ENCODE peak calls at places on chromosomes 4 and X, in six cellular contexts. N, Q, A, L, W and M are unnamed samples.

GRCh38 chr4:77043507-77044131 is 32.2 kb downstream of the CCNI start:
- DNase-seq in N (peak), Q (no peak), A (peak), L (no peak), W (no peak), M (no peak)

GRCh38 chr4:43843501-43843900 is 605.1 kb downstream of the KCTD8 start:
- DNase-seq in N (no peak), Q (no peak), A (no peak), L (no peak), W (no peak), M (no peak)

GRCh38 chr4:151012836-151013235 is 2.2 kb downstream of the LRBA start:
- DNase-seq in N (no peak), Q (peak), A (no peak), L (no peak), W (peak), M (peak)

GRCh38 chrX:122770581-122770980 is 413.5 kb upstream of the GRIA3 start:
- DNase-seq in N (no peak), Q (no peak), A (no peak), L (no peak), W (no peak), M (no peak)

GRCh38 chr4:4859799-4860380 is 425 bp downstream of the MSX1 start:
- DNase-seq in N (no peak), Q (no peak), A (no peak), L (no peak), W (no peak), M (peak)

GRCh38 chr4:99803702-99804101 is 12.9 kb upstream of the DAPP1 start:
- DNase-seq in N (no peak), Q (no peak), A (no peak), L (no peak), W (no peak), M (no peak)

GRCh38 chr4:133943081-133943480 is 258.5 kb downstream of the PABPC4L start:
- DNase-seq in N (no peak), Q (no peak), A (no peak), L (no peak), W (no peak), M (no peak)

GRCh38 chr4:186701273-186701672 is 22.4 kb downstream of the FAT1 start:
- DNase-seq in N (no peak), Q (no peak), A (peak), L (no peak), W (no peak), M (no peak)

GRCh38 chr4:89173336-89174090 is 62.2 kb downstream of the TIGD2 start:
- DNase-seq in N (no peak), Q (no peak), A (no peak), L (no peak), W (peak), M (no peak)

GRCh38 chr4:38366451-38366850 is 297.5 kb upstream of the KLF3 start:
- DNase-seq in N (no peak), Q (no peak), A (peak), L (no peak), W (no peak), M (peak)

GRCh38 chrX:114152130-114152529 is 431.8 kb upstream of the HTR2C start:
- DNase-seq in N (no peak), Q (no peak), A (peak), L (peak), W (no peak), M (no peak)

GRCh38 chrX:13937370-13938052 is 92.2 kb downstream of the GEMIN8 start:
- DNase-seq in N (no peak), Q (no peak), A (peak), L (no peak), W (no peak), M (no peak)

GRCh38 chrX:135346975-135347374 is 37.7 kb downstream of the ETDC start:
- DNase-seq in N (no peak), Q (no peak), A (no peak), L (no peak), W (no peak), M (no peak)

GRCh38 chr4:123361195-123361861 is 35.3 kb upstream of the SPRY1 start:
- DNase-seq in N (no peak), Q (no peak), A (peak), L (peak), W (no peak), M (no peak)

GRCh38 chr4:184587746-184588145 is 61.5 kb downstream of the CASP3 start:
- DNase-seq in N (no peak), Q (no peak), A (no peak), L (no peak), W (no peak), M (no peak)

GRCh38 chrX:97399400-97399799 is 515.7 kb downstream of the RPA4 start:
- DNase-seq in N (no peak), Q (no peak), A (peak), L (no peak), W (no peak), M (peak)

GRCh38 chr4:16897351-16897750 is 1.1 kb downstream of the LDB2 start:
- DNase-seq in N (no peak), Q (no peak), A (peak), L (no peak), W (no peak), M (no peak)

GRCh38 chr4:15906024-15906443 is 32.5 kb downstream of the FGFBP1 start:
- DNase-seq in N (no peak), Q (no peak), A (no peak), L (no peak), W (peak), M (peak)

GRCh38 chr4:128512767-128513322 is 225.2 kb upstream of the PGRMC2 start:
- DNase-seq in N (no peak), Q (no peak), A (peak), L (no peak), W (no peak), M (no peak)

GRCh38 chr4:182521006-182521405 is 277.8 kb downstream of the TENM3 start:
- DNase-seq in N (no peak), Q (no peak), A (no peak), L (no peak), W (no peak), M (no peak)

GRCh38 chr4:184416913-184417734 is 57.2 kb downstream of the IRF2 start:
- DNase-seq in N (no peak), Q (peak), A (peak), L (no peak), W (no peak), M (peak)

GRCh38 chr4:84634961-84635360 is 52.0 kb downstream of the CDS1 start:
- DNase-seq in N (no peak), Q (no peak), A (no peak), L (no peak), W (no peak), M (no peak)

GRCh38 chrX:39602226-39602625 is 495.5 kb downstream of the BCOR start:
- DNase-seq in N (no peak), Q (no peak), A (no peak), L (no peak), W (no peak), M (no peak)

GRCh38 chr4:5378002-5378401 is 326.7 kb downstream of the STK32B start:
- DNase-seq in N (no peak), Q (no peak), A (no peak), L (no peak), W (no peak), M (peak)

GRCh38 chrX:80550722-80551121 is 130.5 kb downstream of the TENT5D start:
- DNase-seq in N (no peak), Q (peak), A (no peak), L (no peak), W (no peak), M (peak)

GRCh38 chr4:178970433-178971140 is 1528.3 kb upstream of the AGA start:
- DNase-seq in N (no peak), Q (no peak), A (peak), L (no peak), W (no peak), M (no peak)

GRCh38 chr4:112765317-112765989 is 128.5 kb downstream of the LARP7 start:
- DNase-seq in N (no peak), Q (peak), A (peak), L (no peak), W (no peak), M (peak)

GRCh38 chrX:115268421-115268820 is 21.1 kb upstream of the LUZP4 start:
- DNase-seq in N (no peak), Q (no peak), A (peak), L (no peak), W (no peak), M (peak)

GRCh38 chr4:88320780-88321373 is 36.5 kb upstream of the PPM1K start:
- DNase-seq in N (no peak), Q (peak), A (peak), L (no peak), W (no peak), M (peak)

GRCh38 chr4:119034276-119035008 is 101.2 kb upstream of the MYOZ2 start:
- DNase-seq in N (no peak), Q (no peak), A (no peak), L (no peak), W (no peak), M (no peak)

GRCh38 chrX:34849371-34849770 is 93.2 kb upstream of the FAM47B start:
- DNase-seq in N (no peak), Q (no peak), A (peak), L (no peak), W (no peak), M (no peak)

DNA sequence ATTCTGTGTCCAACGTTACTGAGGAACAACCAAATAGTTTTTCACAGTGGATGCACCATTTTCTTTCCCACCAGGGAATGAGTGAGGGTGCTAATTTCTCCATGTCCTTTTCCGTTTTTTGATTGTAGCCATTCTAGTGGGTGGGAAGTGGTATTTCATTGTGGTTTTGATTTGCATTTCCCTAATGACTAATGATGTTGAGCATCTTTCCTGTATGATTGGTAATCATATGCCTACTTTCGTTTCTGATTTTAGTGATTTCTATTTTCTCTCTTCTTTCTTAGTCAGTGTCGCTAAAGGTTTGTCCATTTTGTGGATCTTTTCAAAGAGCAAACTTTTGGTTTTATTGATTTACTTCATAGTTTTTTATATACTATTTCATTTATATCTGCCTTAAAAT is 32.0 kb upstream of the TEX13D start:
- DNase-seq in N (no peak), Q (no peak), A (no peak), L (no peak), W (no peak), M (peak)
- TF ChIP-seq CTCF in N (no peak), Q (no peak), A (no peak), L (no peak), W (no peak), M (no peak)

DNA sequence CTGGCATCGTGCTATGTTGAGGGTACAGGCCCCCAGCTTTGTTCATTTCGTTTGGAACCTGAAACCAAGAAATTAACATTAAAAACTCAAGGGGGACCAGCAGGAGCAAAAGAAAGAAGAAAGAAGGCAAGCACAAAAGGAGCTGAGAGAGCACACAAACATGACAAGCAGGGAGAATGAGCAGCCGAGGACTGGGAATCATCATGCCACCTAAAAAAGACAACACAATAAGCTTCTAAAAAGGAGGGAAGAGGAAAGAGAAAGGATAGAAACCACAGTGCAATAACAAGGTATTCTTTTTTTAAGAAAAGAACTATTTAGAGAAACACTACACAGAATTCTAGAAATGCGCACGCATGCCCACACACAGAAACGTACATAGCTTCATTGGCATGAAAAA is 103.2 kb upstream of the FAM9B start:
- DNase-seq in N (no peak), Q (no peak), A (no peak), L (no peak), W (no peak), M (no peak)
- H3K4me3 ChIP-seq in N (no peak), Q (no peak), A (no peak), L (no peak), W (no peak), M (no peak)

GRCh38 chr4:61891953-61892352 is 691.8 kb downstream of the ADGRL3 start:
- DNase-seq in N (no peak), Q (no peak), A (no peak), L (no peak), W (no peak), M (no peak)

GRCh38 chr4:61890321-61890720 is 690.2 kb downstream of the ADGRL3 start:
- DNase-seq in N (no peak), Q (no peak), A (no peak), L (no peak), W (no peak), M (no peak)

GRCh38 chr4:61886180-61886579 is 686.1 kb downstream of the ADGRL3 start:
- DNase-seq in N (no peak), Q (no peak), A (peak), L (no peak), W (no peak), M (no peak)

DNA sequence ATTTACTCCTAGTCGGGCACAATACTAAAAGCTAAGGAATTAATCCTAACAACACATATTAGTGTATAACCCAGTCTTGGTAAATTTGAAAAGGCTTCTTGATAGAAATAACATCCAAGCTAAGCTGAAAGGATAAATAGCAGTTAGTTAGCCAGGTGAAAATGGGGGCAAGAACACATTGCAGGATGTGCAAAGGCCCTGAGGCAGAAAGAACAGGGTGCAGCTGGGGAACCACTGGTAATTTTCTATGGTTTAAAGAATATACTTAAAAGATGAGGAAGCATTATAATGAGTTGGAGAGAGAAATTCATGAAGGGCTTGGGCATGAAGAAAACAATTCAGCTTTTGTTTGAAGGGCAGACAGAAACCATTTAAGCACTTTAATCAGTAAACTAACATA is 689.0 kb downstream of the ADGRL3 start:
- DNase-seq in N (no peak), Q (no peak), A (no peak), L (no peak), W (no peak), M (no peak)
- TF ChIP-seq CTCF in N (no peak), Q (no peak), A (no peak), L (no peak), W (no peak), M (no peak)

GRCh38 chrX:15854080-15854655 is 445 bp downstream of the AP1S2 start:
- DNase-seq in N (peak), Q (peak), A (peak), L (no peak), W (peak), M (peak)

GRCh38 chrX:15854712-15855561 is at the start of gene AP1S2:
- DNase-seq in N (peak), Q (peak), A (peak), L (peak), W (peak), M (peak)

GRCh38 chrX:15853586-15854079 is 980 bp downstream of the AP1S2 start:
- DNase-seq in N (no peak), Q (peak), A (peak), L (no peak), W (no peak), M (peak)

GRCh38 chrX:15848576-15848975 is 6.0 kb downstream of the AP1S2 start:
- DNase-seq in N (no peak), Q (no peak), A (no peak), L (no peak), W (no peak), M (no peak)

DNA sequence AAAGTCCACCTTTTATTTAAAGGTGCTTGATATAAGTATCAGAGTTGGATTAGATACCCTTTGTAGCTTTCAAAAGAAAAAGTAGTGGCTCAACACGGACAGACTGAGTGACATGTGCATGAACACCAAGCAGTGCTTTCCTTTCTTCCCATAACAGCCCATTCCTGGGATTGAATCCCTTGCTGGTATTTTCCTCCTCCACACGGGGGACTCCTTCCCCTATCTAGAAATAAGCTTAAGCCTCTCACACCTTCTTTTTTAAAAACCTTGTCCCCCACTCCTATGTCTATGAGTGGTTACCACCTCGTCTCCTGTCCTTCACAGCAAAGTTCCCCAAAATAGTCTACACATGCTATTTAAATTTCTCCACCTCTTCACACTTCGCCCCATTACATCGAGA is 5.1 kb downstream of the AP1S2 start:
- DNase-seq in N (no peak), Q (no peak), A (peak), L (no peak), W (no peak), M (no peak)
- H3K4me3 ChIP-seq in N (no peak), Q (no peak), A (no peak), L (no peak), W (no peak), M (no peak)

GRCh38 chrX:116290359-116290758 is 119.8 kb downstream of the AGTR2 start:
- DNase-seq in N (no peak), Q (no peak), A (no peak), L (no peak), W (no peak), M (no peak)

GRCh38 chrX:116292183-116292582 is 121.6 kb downstream of the AGTR2 start:
- DNase-seq in N (no peak), Q (no peak), A (no peak), L (no peak), W (no peak), M (no peak)

GRCh38 chrX:116284383-116284782 is 113.8 kb downstream of the AGTR2 start:
- DNase-seq in N (no peak), Q (no peak), A (no peak), L (no peak), W (no peak), M (no peak)

GRCh38 chrX:116285506-116285905 is 115.0 kb downstream of the AGTR2 start:
- DNase-seq in N (no peak), Q (no peak), A (no peak), L (no peak), W (no peak), M (no peak)

DNA sequence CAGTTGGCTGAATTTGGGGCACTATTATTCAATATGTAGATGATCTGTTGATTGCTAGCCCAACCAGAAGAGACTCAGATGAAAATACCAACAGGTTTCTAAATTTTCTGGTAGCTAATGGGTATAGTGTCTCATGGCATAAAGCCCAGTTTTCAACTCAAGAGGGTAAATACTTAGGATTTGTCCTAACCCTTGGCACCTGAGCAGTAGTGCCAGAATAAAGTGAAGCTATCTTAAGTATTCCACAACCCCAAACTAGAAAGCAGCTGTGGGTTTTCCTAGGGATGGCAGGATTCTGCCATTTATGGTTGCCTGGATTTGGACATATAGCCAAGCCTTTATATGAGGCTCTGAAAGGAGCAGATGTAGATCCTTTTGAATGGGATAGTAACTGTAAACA is 119.0 kb downstream of the AGTR2 start:
- DNase-seq in N (no peak), Q (no peak), A (no peak), L (no peak), W (no peak), M (no peak)
- TF ChIP-seq CTCF in N (no peak), Q (no peak), A (no peak), L (no peak), W (no peak), M (no peak)

GRCh38 chrX:119990409-119990994 is 47.0 kb upstream of the NKAP start:
- DNase-seq in N (no peak), Q (no peak), A (no peak), L (no peak), W (peak), M (no peak)
- H3K4me3 ChIP-seq in N (no peak), Q (no peak), A (no peak), L (no peak), W (peak), M (no peak)